ENCODE peak calls at places on chromosomes 5 and 9, in four cellular contexts. E, T, A and M are unnamed samples.

GRCh38 chr5:58452566-58453258 is 7.2 kb downstream of the PLK2 start:
- DNase-seq in T (no peak), A (no peak), E (no peak), M (no peak)

GRCh38 chr9:94086468-94086867 is 2.2 kb downstream of the PTPDC1 start:
- DNase-seq in E (no peak), T (no peak), A (no peak), M (no peak)

GRCh38 chr5:150542933-150543445 is 35.1 kb downstream of the NDST1 start:
- DNase-seq in T (no peak), A (no peak), E (no peak), M (no peak)

GRCh38 chr5:124746916-124747769 is 704 bp upstream of the ZNF608 start:
- DNase-seq in A (no peak), T (no peak), E (peak; percentile 63), M (no peak)

GRCh38 chr5:14246350-14247053 is 103.4 kb downstream of the TRIO start:
- DNase-seq in E (no peak), A (no peak), T (no peak), M (no peak)

GRCh38 chr5:75260708-75261107 is 24.0 kb upstream of the ANKRD31 start:
- DNase-seq in A (no peak), E (no peak), T (no peak), M (no peak)

GRCh38 chr5:127562252-127562651 is 44.8 kb downstream of the PRRC1 start:
- DNase-seq in A (no peak), T (no peak), E (peak; percentile 27), M (peak; percentile 12)

GRCh38 chr9:88574993-88575392 is 40.0 kb downstream of the NXNL2 start:
- DNase-seq in T (no peak), A (no peak), E (no peak), M (no peak)

GRCh38 chr5:159547466-159548195 is 217.3 kb upstream of the IL12B start:
- DNase-seq in E (no peak), T (no peak), A (no peak), M (no peak)

GRCh38 chr5:1176473-1177391 is 24.7 kb upstream of the SLC6A19 start:
- DNase-seq in T (no peak), E (peak; percentile 57), A (no peak), M (peak; percentile 89)

GRCh38 chr9:86720893-86721698 is 226.2 kb downstream of the GAS1 start:
- DNase-seq in E (no peak), T (no peak), A (no peak), M (no peak)

GRCh38 chr5:37738057-37738691 is 101.7 kb downstream of the GDNF start:
- DNase-seq in E (no peak), A (peak; percentile 14), T (no peak), M (peak; percentile 28)

GRCh38 chr9:95336281-95336680 is 18.8 kb upstream of the FANCC start:
- DNase-seq in A (peak; percentile 54), T (no peak), E (no peak), M (peak; percentile 35)

GRCh38 chr5:68441309-68441708 is 225.8 kb downstream of the PIK3R1 start:
- DNase-seq in E (no peak), T (no peak), A (no peak), M (no peak)

GRCh38 chr5:173829826-173830225 is 58.3 kb upstream of the CPEB4 start:
- DNase-seq in E (no peak), T (no peak), A (no peak), M (no peak)

GRCh38 chr5:3590253-3590966 is 5.2 kb upstream of the IRX1 start:
- DNase-seq in A (no peak), T (no peak), E (no peak), M (no peak)

GRCh38 chr5:149445739-149446369 is 66.8 kb upstream of the IL17B start:
- DNase-seq in E (peak; percentile 67), A (no peak), T (no peak), M (peak; percentile 78)

GRCh38 chr5:113044776-113045175 is 68.2 kb downstream of the DCP2 start:
- DNase-seq in A (no peak), E (no peak), T (no peak), M (no peak)

GRCh38 chr5:176497852-176498251 is 39.4 kb downstream of the RNF44 start:
- DNase-seq in A (no peak), T (no peak), E (no peak), M (no peak)

GRCh38 chr5:107997338-107997979 is 326.7 kb upstream of the EFNA5 start:
- DNase-seq in E (no peak), T (no peak), A (no peak), M (no peak)

GRCh38 chr5:135060021-135060420 is 26.0 kb upstream of the PITX1 start:
- DNase-seq in T (no peak), E (no peak), A (no peak), M (no peak)

GRCh38 chr5:171762841-171763408 is 22.7 kb upstream of the SMIM23 start:
- DNase-seq in A (no peak), T (no peak), E (no peak), M (no peak)

GRCh38 chr5:156835905-156836304 is 14.2 kb upstream of the PPP1R2B start:
- DNase-seq in E (no peak), A (no peak), T (no peak), M (peak; percentile 12)